ENCODE peak calls at places on chromosomes 12 and 14, in five cellular contexts. C is stimulated activated CD8-positive, alpha-beta memory T cell treated with anti-CD3 and anti-CD28 coated beads, Interleukin-15, amount 100 ng/mL, for 24 hours; K is NCI-H1092; U is GM23248; B is NCI-H460. Y is an unnamed sample.

GRCh38 chr14:32230181-32230580 is 27.1 kb upstream of the RNU6-8 start:
- DNase-seq in C (no peak), K (no peak), U (peak; percentile 63), B (no peak), Y (no peak)

GRCh38 chr12:32399373-32400113 is at the start of gene FGD4:
- DNase-seq in C (peak; percentile 19), K (peak; percentile 78), U (peak; percentile 77), B (peak; percentile 78), Y (peak; percentile 91)

GRCh38 chr12:45369065-45369464 is 153.2 kb downstream of the ANO6 start:
- DNase-seq in C (no peak), K (no peak), U (peak; percentile 74), B (no peak), Y (no peak)

GRCh38 chr14:52241102-52241793 is 26.2 kb upstream of the PTGDR start:
- DNase-seq in C (no peak), K (no peak), U (peak; percentile 87), B (no peak), Y (no peak)

GRCh38 chr14:31716208-31716607 is 155.0 kb downstream of the NUBPL start:
- DNase-seq in C (no peak), K (no peak), U (no peak), B (no peak), Y (no peak)

GRCh38 chr12:23949212-23950010 is at the start of gene SOX5:
- DNase-seq in C (no peak), K (no peak), U (peak; percentile 0), B (peak; percentile 5), Y (no peak)

GRCh38 chr12:105301696-105302095 is 28.8 kb upstream of the C12orf75 start:
- DNase-seq in C (no peak), K (no peak), U (no peak), B (no peak), Y (no peak)

GRCh38 chr12:108063192-108063591 is 65.9 kb upstream of the WSCD2 start:
- DNase-seq in C (no peak), K (no peak), U (peak; percentile 34), B (peak; percentile 9), Y (no peak)

GRCh38 chr14:94971750-94972149 is 185.6 kb downstream of the DICER1 start:
- DNase-seq in C (no peak), K (no peak), U (peak; percentile 13), B (no peak), Y (peak; percentile 17)

GRCh38 chr14:42110167-42110566 is 503.5 kb downstream of the LRFN5 start:
- DNase-seq in C (no peak), K (peak; percentile 2), U (peak; percentile 82), B (peak; percentile 41), Y (no peak)